ENCODE peak calls at places on chromosome 6, in five cellular contexts. P, L, C, D and Z are unnamed samples.

GRCh38 chr6:135180458-135181332 is at the start of gene MYB:
- DNase-seq in L (peak), P (peak), C (peak), D (peak), Z (peak)

GRCh38 chr6:31874836-31875572 is 3.8 kb downstream of the SLC44A4 start:
- DNase-seq in D (no peak), P (no peak), C (no peak), L (no peak), Z (no peak)

GRCh38 chr6:133436652-133437051 is 195.5 kb downstream of the EYA4 start:
- DNase-seq in P (no peak), D (no peak), C (no peak), L (no peak), Z (no peak)

GRCh38 chr6:57013501-57013900 is 33.0 kb upstream of the KIAA1586 start:
- DNase-seq in D (peak), P (no peak), C (no peak), L (no peak), Z (no peak)

GRCh38 chr6:154352898-154353585 is 3.6 kb downstream of the IPCEF1 start:
- DNase-seq in D (no peak), C (no peak), L (no peak), P (no peak), Z (no peak)

GRCh38 chr6:2545351-2545750 is 205.4 kb downstream of the MYLK4 start:
- DNase-seq in C (no peak), D (no peak), L (no peak), P (no peak), Z (no peak)

GRCh38 chr6:119012521-119012920 is 65.9 kb downstream of the FAM184A start:
- DNase-seq in P (no peak), D (no peak), C (no peak), L (no peak), Z (no peak)

GRCh38 chr6:146883640-146884531 is 285.1 kb downstream of the ADGB start:
- DNase-seq in P (no peak), C (no peak), D (no peak), L (no peak), Z (no peak)

GRCh38 chr6:105509506-105510331 is 106.8 kb upstream of the PREP start:
- DNase-seq in C (no peak), D (peak), P (peak), L (peak), Z (no peak)

GRCh38 chr6:47135772-47136171 is 93.6 kb upstream of the ADGRF1 start:
- DNase-seq in C (no peak), L (no peak), D (peak), P (no peak), Z (no peak)

GRCh38 chr6:37566209-37566859 is 66.6 kb upstream of the CCDC167 start:
- DNase-seq in D (peak), L (peak), C (peak), P (peak), Z (peak)

GRCh38 chr6:7138111-7138510 is 30.4 kb downstream of the RREB1 start:
- DNase-seq in L (peak), P (no peak), C (no peak), D (peak), Z (no peak)

GRCh38 chr6:89239338-89239737 is 22.2 kb upstream of the GABRR1 start:
- DNase-seq in L (no peak), D (no peak), C (peak), P (peak), Z (peak)

GRCh38 chr6:36349240-36349639 is 12.6 kb upstream of the BNIP5 start:
- DNase-seq in L (no peak), P (peak), D (no peak), C (no peak), Z (peak)

GRCh38 chr6:106181664-106182418 is 95.7 kb downstream of the PRDM1 start:
- DNase-seq in L (no peak), C (no peak), P (no peak), D (peak), Z (no peak)

GRCh38 chr6:118086189-118086588 is 179.1 kb downstream of the SLC35F1 start:
- DNase-seq in C (no peak), L (no peak), D (no peak), P (no peak), Z (no peak)

GRCh38 chr6:105553174-105553573 is 150.3 kb upstream of the PREP start:
- DNase-seq in D (no peak), C (peak), P (peak), L (no peak), Z (no peak)

GRCh38 chr6:6588064-6588923 is at the start of gene LY86:
- DNase-seq in D (peak), C (peak), P (peak), L (no peak), Z (peak)

GRCh38 chr6:22079788-22080187 is 217.0 kb downstream of the PRL start:
- DNase-seq in C (no peak), D (peak), P (no peak), L (no peak), Z (no peak)

GRCh38 chr6:109117346-109118035 is 22.2 kb downstream of the CEP57L1 start:
- DNase-seq in P (peak), D (no peak), L (no peak), C (peak), Z (peak)

GRCh38 chr6:159097256-159097655 is 52.5 kb upstream of the TAGAP start:
- DNase-seq in L (no peak), C (no peak), D (no peak), P (no peak), Z (no peak)

GRCh38 chr6:41846666-41847237 is 48.4 kb downstream of the USP49 start:
- DNase-seq in C (peak), D (peak), P (peak), L (peak), Z (peak)

GRCh38 chr6:47484616-47485015 is 7.0 kb downstream of the CD2AP start:
- DNase-seq in L (no peak), P (no peak), C (no peak), D (peak), Z (no peak)

GRCh38 chr6:131831392-131831791 is 23.6 kb downstream of the ENPP1 start:
- DNase-seq in C (no peak), P (no peak), L (no peak), D (peak), Z (no peak)